ENCODE peak calls at places on chromosomes 2 and 18, in ten cellular contexts. One of them, this sample, is unnamed.
A peak's percentile ranks its signal among the peaks of the same experiment; 100 is the strongest.

GRCh38 chr2:88608184-88608583 is 19.1 kb downstream of the EIF2AK3 start:
- DNase-seq in NB4: no peak
- DNase-seq in H9: no peak
- DNase-seq in GM12865: no peak
- DNase-seq in mammary epithelial cell: no peak
- DNase-seq in GM12878: no peak
- DNase-seq in GM13977: no peak
- DNase-seq in GM10248: no peak
- DNase-seq in astrocyte of the spinal cord: no peak
- DNase-seq in lung: no peak
- DNase-seq in this sample: no peak

GRCh38 chr2:156959481-156959880 is 298.0 kb upstream of the GALNT5 start:
- DNase-seq in GM10248: no peak
- DNase-seq in GM12865: no peak
- DNase-seq in mammary epithelial cell: no peak
- DNase-seq in astrocyte of the spinal cord: no peak
- DNase-seq in GM13977: no peak
- DNase-seq in NB4: no peak
- DNase-seq in H9: no peak
- DNase-seq in GM12878: no peak
- DNase-seq in lung: no peak
- DNase-seq in this sample: no peak

GRCh38 chr18:35580748-35581534 is 599 bp upstream of the GALNT1 start:
- DNase-seq in NB4: peak; percentile 77
- DNase-seq in GM12865: peak; percentile 74
- DNase-seq in mammary epithelial cell: peak; percentile 58
- DNase-seq in GM13977: peak; percentile 78
- DNase-seq in GM12878: no peak
- DNase-seq in H9: peak; percentile 62
- DNase-seq in lung: peak; percentile 42
- DNase-seq in GM10248: peak; percentile 67
- DNase-seq in astrocyte of the spinal cord: peak; percentile 38
- DNase-seq in this sample: peak; percentile 81

GRCh38 chr2:37569131-37569530 is 102.3 kb downstream of the CDC42EP3 start:
- DNase-seq in GM13977: no peak
- DNase-seq in astrocyte of the spinal cord: no peak
- DNase-seq in GM12865: no peak
- DNase-seq in H9: no peak
- DNase-seq in NB4: no peak
- DNase-seq in mammary epithelial cell: no peak
- DNase-seq in GM10248: no peak
- DNase-seq in lung: no peak
- DNase-seq in GM12878: no peak
- DNase-seq in this sample: no peak

GRCh38 chr2:101770672-101771071 is 73.2 kb downstream of the MAP4K4 start:
- DNase-seq in NB4: peak; percentile 80
- DNase-seq in GM12865: peak; percentile 72
- DNase-seq in astrocyte of the spinal cord: no peak
- DNase-seq in GM12878: peak; percentile 30
- DNase-seq in lung: no peak
- DNase-seq in H9: no peak
- DNase-seq in GM13977: peak; percentile 46
- DNase-seq in mammary epithelial cell: peak; percentile 57
- DNase-seq in GM10248: peak; percentile 33
- DNase-seq in this sample: peak; percentile 59

GRCh38 chr2:204228169-204228940 is 291.8 kb downstream of the ICOS start:
- DNase-seq in GM13977: no peak
- DNase-seq in GM12878: no peak
- DNase-seq in astrocyte of the spinal cord: no peak
- DNase-seq in GM10248: no peak
- DNase-seq in lung: no peak
- DNase-seq in NB4: no peak
- DNase-seq in H9: no peak
- DNase-seq in mammary epithelial cell: no peak
- DNase-seq in GM12865: no peak
- DNase-seq in this sample: no peak

GRCh38 chr18:6159426-6159825 is 255.3 kb downstream of the L3MBTL4 start:
- DNase-seq in mammary epithelial cell: no peak
- DNase-seq in GM12865: no peak
- DNase-seq in lung: no peak
- DNase-seq in GM10248: no peak
- DNase-seq in GM13977: no peak
- DNase-seq in GM12878: no peak
- DNase-seq in H9: no peak
- DNase-seq in NB4: no peak
- DNase-seq in astrocyte of the spinal cord: no peak
- DNase-seq in this sample: no peak

GRCh38 chr2:38598991-38599295 is 3.8 kb downstream of the HNRNPLL start:
- DNase-seq in NB4: no peak
- DNase-seq in lung: no peak
- DNase-seq in GM13977: no peak
- DNase-seq in H9: no peak
- DNase-seq in GM10248: no peak
- DNase-seq in GM12865: no peak
- DNase-seq in astrocyte of the spinal cord: no peak
- DNase-seq in GM12878: no peak
- DNase-seq in mammary epithelial cell: no peak
- DNase-seq in this sample: no peak

GRCh38 chr2:224736227-224736626 is 20.1 kb upstream of the CCDC195 start:
- DNase-seq in GM10248: no peak
- DNase-seq in NB4: no peak
- DNase-seq in GM12878: no peak
- DNase-seq in mammary epithelial cell: no peak
- DNase-seq in GM12865: no peak
- DNase-seq in astrocyte of the spinal cord: no peak
- DNase-seq in H9: no peak
- DNase-seq in lung: no peak
- DNase-seq in GM13977: no peak
- DNase-seq in this sample: no peak

GRCh38 chr2:15606481-15607441 is 15.1 kb downstream of the DDX1 start:
- DNase-seq in H9: no peak
- DNase-seq in GM12865: no peak
- DNase-seq in lung: no peak
- DNase-seq in GM12878: no peak
- DNase-seq in GM13977: no peak
- DNase-seq in astrocyte of the spinal cord: no peak
- DNase-seq in NB4: no peak
- DNase-seq in mammary epithelial cell: no peak
- DNase-seq in GM10248: no peak
- DNase-seq in this sample: no peak

GRCh38 chr2:138502253-138503086 is 900 bp downstream of the SPOPL start:
- DNase-seq in GM12878: no peak
- DNase-seq in lung: no peak
- DNase-seq in GM12865: peak; percentile 17
- DNase-seq in H9: no peak
- DNase-seq in astrocyte of the spinal cord: peak; percentile 20
- DNase-seq in GM13977: no peak
- DNase-seq in NB4: peak; percentile 48
- DNase-seq in GM10248: no peak
- DNase-seq in mammary epithelial cell: peak; percentile 55
- DNase-seq in this sample: peak; percentile 15

GRCh38 chr2:82007051-82007664 is 1702.6 kb upstream of the LRRTM1 start:
- DNase-seq in GM10248: no peak
- DNase-seq in GM13977: no peak
- DNase-seq in lung: no peak
- DNase-seq in H9: no peak
- DNase-seq in NB4: no peak
- DNase-seq in GM12878: no peak
- DNase-seq in astrocyte of the spinal cord: no peak
- DNase-seq in GM12865: no peak
- DNase-seq in mammary epithelial cell: no peak
- DNase-seq in this sample: no peak

GRCh38 chr2:1405967-1406366 is 7.3 kb upstream of the TPO start:
- DNase-seq in GM10248: no peak
- DNase-seq in astrocyte of the spinal cord: no peak
- DNase-seq in mammary epithelial cell: no peak
- DNase-seq in lung: no peak
- DNase-seq in GM12865: no peak
- DNase-seq in GM13977: no peak
- DNase-seq in H9: no peak
- DNase-seq in NB4: no peak
- DNase-seq in GM12878: no peak
- DNase-seq in this sample: no peak

GRCh38 chr2:148096012-148096411 is 75.1 kb downstream of the MBD5 start:
- DNase-seq in mammary epithelial cell: no peak
- DNase-seq in GM12878: no peak
- DNase-seq in NB4: no peak
- DNase-seq in GM10248: no peak
- DNase-seq in GM13977: no peak
- DNase-seq in GM12865: no peak
- DNase-seq in astrocyte of the spinal cord: peak; percentile 4
- DNase-seq in H9: no peak
- DNase-seq in lung: no peak
- DNase-seq in this sample: no peak

GRCh38 chr2:59395119-59395518 is 1154.0 kb upstream of the FANCL start:
- DNase-seq in mammary epithelial cell: no peak
- DNase-seq in GM10248: no peak
- DNase-seq in GM12878: no peak
- DNase-seq in H9: no peak
- DNase-seq in lung: no peak
- DNase-seq in GM12865: no peak
- DNase-seq in NB4: no peak
- DNase-seq in GM13977: no peak
- DNase-seq in astrocyte of the spinal cord: no peak
- DNase-seq in this sample: no peak

GRCh38 chr2:30362468-30363081 is 84.5 kb upstream of the LCLAT1 start:
- DNase-seq in GM13977: no peak
- DNase-seq in GM12865: no peak
- DNase-seq in lung: no peak
- DNase-seq in astrocyte of the spinal cord: peak; percentile 44
- DNase-seq in GM12878: no peak
- DNase-seq in GM10248: no peak
- DNase-seq in NB4: no peak
- DNase-seq in H9: no peak
- DNase-seq in mammary epithelial cell: peak; percentile 2
- DNase-seq in this sample: no peak

GRCh38 chr2:165141601-165142000 is 62.2 kb downstream of the SCN3A start:
- DNase-seq in astrocyte of the spinal cord: peak; percentile 11
- DNase-seq in GM10248: no peak
- DNase-seq in mammary epithelial cell: no peak
- DNase-seq in GM12878: no peak
- DNase-seq in GM13977: no peak
- DNase-seq in lung: no peak
- DNase-seq in GM12865: peak; percentile 20
- DNase-seq in NB4: no peak
- DNase-seq in H9: no peak
- DNase-seq in this sample: no peak
- TF ChIP-seq CTCF in astrocyte of the spinal cord: peak; percentile 29
- TF ChIP-seq CTCF in GM10248: no peak
- TF ChIP-seq CTCF in mammary epithelial cell: peak; percentile 33
- TF ChIP-seq CTCF in GM12878: no peak
- TF ChIP-seq CTCF in GM13977: no peak
- TF ChIP-seq CTCF in lung: no peak
- TF ChIP-seq CTCF in GM12865: peak; percentile 4
- TF ChIP-seq CTCF in NB4: no peak
- TF ChIP-seq CTCF in H9: peak; percentile 47
- TF ChIP-seq CTCF in this sample: no peak

DNA sequence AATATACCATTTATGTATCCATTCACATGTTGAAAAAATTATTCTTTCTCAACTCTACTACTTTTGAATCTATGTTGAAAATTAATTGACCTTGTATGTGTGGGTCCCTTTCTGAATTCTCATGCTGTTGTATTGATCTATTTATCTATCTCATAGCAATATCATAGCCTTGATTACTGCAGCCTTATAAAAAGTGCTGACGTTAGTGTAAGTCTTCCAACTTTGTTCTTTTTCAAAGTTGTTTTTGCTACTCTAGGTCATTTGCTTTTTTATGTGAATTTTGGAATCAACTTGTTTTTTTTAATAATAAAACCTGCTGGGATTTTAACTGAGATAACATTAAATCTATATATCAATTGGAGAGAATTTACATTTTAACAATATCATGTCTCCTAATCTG is 52.2 kb upstream of the PAX3 start:
- DNase-seq in NB4: no peak
- DNase-seq in astrocyte of the spinal cord: no peak
- DNase-seq in GM12865: no peak
- DNase-seq in H9: no peak
- DNase-seq in GM12878: no peak
- DNase-seq in GM10248: no peak
- DNase-seq in GM13977: no peak
- DNase-seq in mammary epithelial cell: no peak
- DNase-seq in lung: no peak
- DNase-seq in this sample: no peak
- TF ChIP-seq CTCF in NB4: no peak
- TF ChIP-seq CTCF in astrocyte of the spinal cord: no peak
- TF ChIP-seq CTCF in GM12865: no peak
- TF ChIP-seq CTCF in H9: no peak
- TF ChIP-seq CTCF in GM12878: no peak
- TF ChIP-seq CTCF in GM10248: no peak
- TF ChIP-seq CTCF in GM13977: no peak
- TF ChIP-seq CTCF in mammary epithelial cell: no peak
- TF ChIP-seq CTCF in lung: no peak
- TF ChIP-seq CTCF in this sample: no peak

GRCh38 chr2:231099918-231100317 is 24.9 kb downstream of the HTR2B start:
- DNase-seq in H9: peak; percentile 38
- DNase-seq in astrocyte of the spinal cord: no peak
- DNase-seq in NB4: peak; percentile 31
- DNase-seq in GM10248: no peak
- DNase-seq in GM12878: no peak
- DNase-seq in mammary epithelial cell: no peak
- DNase-seq in GM13977: no peak
- DNase-seq in lung: no peak
- DNase-seq in GM12865: peak; percentile 5
- DNase-seq in this sample: no peak
- TF ChIP-seq CTCF in H9: peak; percentile 70
- TF ChIP-seq CTCF in astrocyte of the spinal cord: no peak
- TF ChIP-seq CTCF in NB4: peak; percentile 30
- TF ChIP-seq CTCF in GM10248: no peak
- TF ChIP-seq CTCF in GM12878: no peak
- TF ChIP-seq CTCF in mammary epithelial cell: no peak
- TF ChIP-seq CTCF in GM13977: no peak
- TF ChIP-seq CTCF in lung: no peak
- TF ChIP-seq CTCF in GM12865: no peak
- TF ChIP-seq CTCF in this sample: no peak

DNA sequence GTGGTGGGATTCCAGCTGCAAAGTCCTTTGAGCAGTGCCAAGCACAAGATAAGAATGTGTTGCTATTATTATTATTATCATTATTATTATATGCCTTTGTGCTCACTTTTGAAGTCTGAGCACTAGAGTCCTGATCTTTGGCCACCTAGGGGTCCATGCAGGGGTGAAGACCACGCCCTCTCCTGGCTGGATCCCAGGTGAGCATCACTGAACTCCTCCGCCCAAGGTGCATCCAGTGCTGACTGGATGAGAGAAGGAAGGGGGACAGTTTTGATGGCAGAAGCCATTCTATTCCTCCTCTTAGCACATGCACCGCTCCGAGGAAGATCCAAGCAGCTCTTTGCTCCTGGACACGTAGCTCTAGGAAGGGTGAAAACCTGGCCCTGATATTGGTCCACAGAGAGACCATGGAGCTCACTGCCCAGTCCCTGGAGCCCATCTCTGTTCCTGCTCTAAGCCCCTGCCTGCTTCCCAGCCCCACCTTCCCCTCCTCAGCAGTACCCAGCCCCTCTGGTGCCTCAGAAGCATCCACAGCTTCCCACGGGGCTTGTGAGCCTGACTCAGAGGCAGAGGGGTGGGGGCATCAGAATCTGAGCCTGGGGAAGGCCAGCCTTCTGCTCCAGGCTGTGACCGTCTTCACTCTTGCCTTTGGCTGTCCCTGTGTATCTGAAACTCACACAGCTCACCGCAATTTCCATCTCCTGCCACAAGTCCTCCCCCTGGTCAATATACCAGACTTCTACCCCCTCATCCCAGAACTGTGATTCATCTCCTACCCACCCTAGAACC is 45.4 kb downstream of the MCFD2 start:
- DNase-seq in lung: no peak
- DNase-seq in GM10248: no peak
- DNase-seq in GM12878: no peak
- DNase-seq in astrocyte of the spinal cord: no peak
- DNase-seq in GM13977: no peak
- DNase-seq in GM12865: no peak
- DNase-seq in mammary epithelial cell: no peak
- DNase-seq in NB4: no peak
- DNase-seq in H9: no peak
- DNase-seq in this sample: no peak
- TF ChIP-seq CTCF in lung: no peak
- TF ChIP-seq CTCF in GM10248: no peak
- TF ChIP-seq CTCF in GM12878: no peak
- TF ChIP-seq CTCF in astrocyte of the spinal cord: no peak
- TF ChIP-seq CTCF in GM13977: no peak
- TF ChIP-seq CTCF in GM12865: no peak
- TF ChIP-seq CTCF in mammary epithelial cell: no peak
- TF ChIP-seq CTCF in NB4: no peak
- TF ChIP-seq CTCF in H9: peak; percentile 18
- TF ChIP-seq CTCF in this sample: no peak